ENCODE peak calls at places on chromosomes 2 and 18, in seven cellular contexts. One of them, this sample, is unnamed.
A peak's percentile ranks its signal among the peaks of the same experiment; 100 is the strongest.

GRCh38 chr2:176490061-176490861 is 221.0 kb downstream of the MTX2 start:
- DNase-seq in HCT116: no peak
- DNase-seq in body of pancreas: no peak
- DNase-seq in A549: no peak
- DNase-seq in transverse colon: no peak
- DNase-seq in GM12891: no peak
- DNase-seq in upper lobe of left lung: no peak
- DNase-seq in this sample: no peak

GRCh38 chr2:20149703-20150030 is 75.3 kb downstream of the SDC1 start:
- DNase-seq in body of pancreas: peak; percentile 66
- DNase-seq in transverse colon: no peak
- DNase-seq in GM12891: no peak
- DNase-seq in A549: no peak
- DNase-seq in HCT116: no peak
- DNase-seq in upper lobe of left lung: no peak
- DNase-seq in this sample: no peak

GRCh38 chr18:7671105-7671504 is 104.0 kb downstream of the PTPRM start:
- DNase-seq in upper lobe of left lung: no peak
- DNase-seq in A549: no peak
- DNase-seq in body of pancreas: no peak
- DNase-seq in transverse colon: no peak
- DNase-seq in HCT116: no peak
- DNase-seq in GM12891: no peak
- DNase-seq in this sample: no peak

GRCh38 chr2:101082993-101083392 is 68.2 kb downstream of the TBC1D8 start:
- DNase-seq in body of pancreas: no peak
- DNase-seq in HCT116: no peak
- DNase-seq in A549: no peak
- DNase-seq in transverse colon: no peak
- DNase-seq in upper lobe of left lung: no peak
- DNase-seq in GM12891: no peak
- DNase-seq in this sample: no peak

GRCh38 chr18:11259421-11259820 is 110.1 kb upstream of the PIEZO2 start:
- DNase-seq in upper lobe of left lung: peak; percentile 51
- DNase-seq in HCT116: no peak
- DNase-seq in body of pancreas: peak; percentile 49
- DNase-seq in A549: no peak
- DNase-seq in transverse colon: peak; percentile 19
- DNase-seq in GM12891: no peak
- DNase-seq in this sample: no peak

GRCh38 chr2:90069290-90069894 is 1377.9 kb downstream of the RPIA start:
- DNase-seq in GM12891: peak; percentile 22
- DNase-seq in HCT116: no peak
- DNase-seq in transverse colon: peak; percentile 18
- DNase-seq in body of pancreas: peak; percentile 21
- DNase-seq in A549: peak; percentile 42
- DNase-seq in upper lobe of left lung: peak; percentile 22
- DNase-seq in this sample: peak; percentile 50

GRCh38 chr2:9613291-9613690 is 17.5 kb downstream of the YWHAQ start:
- DNase-seq in upper lobe of left lung: no peak
- DNase-seq in GM12891: no peak
- DNase-seq in transverse colon: no peak
- DNase-seq in body of pancreas: no peak
- DNase-seq in HCT116: no peak
- DNase-seq in A549: no peak
- DNase-seq in this sample: no peak

GRCh38 chr2:234309431-234309830 is 187.4 kb downstream of the ARL4C start:
- DNase-seq in body of pancreas: no peak
- DNase-seq in upper lobe of left lung: no peak
- DNase-seq in transverse colon: no peak
- DNase-seq in HCT116: no peak
- DNase-seq in GM12891: no peak
- DNase-seq in A549: no peak
- DNase-seq in this sample: no peak

GRCh38 chr18:25590456-25590855 is 238.5 kb upstream of the ZNF521 start:
- DNase-seq in upper lobe of left lung: no peak
- DNase-seq in GM12891: no peak
- DNase-seq in transverse colon: no peak
- DNase-seq in body of pancreas: no peak
- DNase-seq in A549: no peak
- DNase-seq in HCT116: no peak
- DNase-seq in this sample: no peak

GRCh38 chr2:46252891-46253659 is 44.1 kb upstream of the EPAS1 start:
- DNase-seq in transverse colon: no peak
- DNase-seq in A549: no peak
- DNase-seq in body of pancreas: no peak
- DNase-seq in HCT116: peak; percentile 12
- DNase-seq in GM12891: no peak
- DNase-seq in upper lobe of left lung: no peak
- DNase-seq in this sample: no peak

GRCh38 chr2:150596071-150596470 is 108.6 kb upstream of the RND3 start:
- DNase-seq in A549: no peak
- DNase-seq in body of pancreas: no peak
- DNase-seq in HCT116: no peak
- DNase-seq in transverse colon: no peak
- DNase-seq in upper lobe of left lung: no peak
- DNase-seq in GM12891: no peak
- DNase-seq in this sample: no peak

GRCh38 chr18:74498712-74499629 is 2.8 kb downstream of the CNDP2 start:
- DNase-seq in transverse colon: peak; percentile 71
- DNase-seq in body of pancreas: peak; percentile 70
- DNase-seq in A549: no peak
- DNase-seq in HCT116: no peak
- DNase-seq in GM12891: peak; percentile 58
- DNase-seq in upper lobe of left lung: peak; percentile 89
- DNase-seq in this sample: no peak

GRCh38 chr2:6685447-6685846 is 180.3 kb downstream of the CMPK2 start:
- DNase-seq in transverse colon: no peak
- DNase-seq in GM12891: no peak
- DNase-seq in body of pancreas: no peak
- DNase-seq in upper lobe of left lung: no peak
- DNase-seq in A549: no peak
- DNase-seq in HCT116: no peak
- DNase-seq in this sample: no peak

GRCh38 chr2:74205586-74205985 is 7.2 kb downstream of the MTHFD2 start:
- DNase-seq in A549: no peak
- DNase-seq in HCT116: no peak
- DNase-seq in transverse colon: peak; percentile 80
- DNase-seq in GM12891: no peak
- DNase-seq in upper lobe of left lung: peak; percentile 76
- DNase-seq in body of pancreas: peak; percentile 65
- DNase-seq in this sample: no peak

GRCh38 chr2:20221169-20221938 is 3.6 kb downstream of the SDC1 start:
- DNase-seq in body of pancreas: no peak
- DNase-seq in upper lobe of left lung: no peak
- DNase-seq in A549: no peak
- DNase-seq in transverse colon: no peak
- DNase-seq in GM12891: no peak
- DNase-seq in HCT116: no peak
- DNase-seq in this sample: no peak

GRCh38 chr2:240347949-240348500 is 87.4 kb upstream of the GPC1 start:
- DNase-seq in transverse colon: no peak
- DNase-seq in upper lobe of left lung: no peak
- DNase-seq in body of pancreas: no peak
- DNase-seq in A549: no peak
- DNase-seq in HCT116: no peak
- DNase-seq in GM12891: no peak
- DNase-seq in this sample: no peak

GRCh38 chr18:31248783-31249521 is 69.0 kb upstream of the DSG1 start:
- DNase-seq in A549: peak; percentile 29
- DNase-seq in GM12891: no peak
- DNase-seq in transverse colon: no peak
- DNase-seq in HCT116: no peak
- DNase-seq in body of pancreas: no peak
- DNase-seq in upper lobe of left lung: no peak
- DNase-seq in this sample: no peak

GRCh38 chr2:186516396-186516795 is 30.3 kb downstream of the ZC3H15 start:
- DNase-seq in HCT116: no peak
- DNase-seq in body of pancreas: no peak
- DNase-seq in A549: no peak
- DNase-seq in GM12891: no peak
- DNase-seq in upper lobe of left lung: no peak
- DNase-seq in transverse colon: no peak
- DNase-seq in this sample: no peak

GRCh38 chr2:169107645-169108044 is 38.3 kb downstream of the DHRS9 start:
- DNase-seq in body of pancreas: no peak
- DNase-seq in upper lobe of left lung: no peak
- DNase-seq in transverse colon: no peak
- DNase-seq in A549: no peak
- DNase-seq in GM12891: no peak
- DNase-seq in HCT116: no peak
- DNase-seq in this sample: no peak

GRCh38 chr2:48433682-48434081 is 96.3 kb upstream of the STON1 start:
- DNase-seq in transverse colon: peak; percentile 31
- DNase-seq in GM12891: no peak
- DNase-seq in upper lobe of left lung: peak; percentile 59
- DNase-seq in A549: no peak
- DNase-seq in body of pancreas: peak; percentile 66
- DNase-seq in HCT116: no peak
- DNase-seq in this sample: no peak

GRCh38 chr2:180604077-180604476 is 376.3 kb upstream of the UBE2E3 start:
- DNase-seq in HCT116: peak; percentile 6
- DNase-seq in body of pancreas: no peak
- DNase-seq in A549: peak; percentile 29
- DNase-seq in upper lobe of left lung: no peak
- DNase-seq in transverse colon: peak; percentile 13
- DNase-seq in GM12891: no peak
- DNase-seq in this sample: no peak
- TF ChIP-seq POLR2A in HCT116: no peak
- TF ChIP-seq POLR2A in body of pancreas: no peak
- TF ChIP-seq POLR2A in A549: no peak
- TF ChIP-seq POLR2A in upper lobe of left lung: no peak
- TF ChIP-seq POLR2A in transverse colon: no peak
- TF ChIP-seq POLR2A in GM12891: no peak
- TF ChIP-seq POLR2A in this sample: no peak

DNA sequence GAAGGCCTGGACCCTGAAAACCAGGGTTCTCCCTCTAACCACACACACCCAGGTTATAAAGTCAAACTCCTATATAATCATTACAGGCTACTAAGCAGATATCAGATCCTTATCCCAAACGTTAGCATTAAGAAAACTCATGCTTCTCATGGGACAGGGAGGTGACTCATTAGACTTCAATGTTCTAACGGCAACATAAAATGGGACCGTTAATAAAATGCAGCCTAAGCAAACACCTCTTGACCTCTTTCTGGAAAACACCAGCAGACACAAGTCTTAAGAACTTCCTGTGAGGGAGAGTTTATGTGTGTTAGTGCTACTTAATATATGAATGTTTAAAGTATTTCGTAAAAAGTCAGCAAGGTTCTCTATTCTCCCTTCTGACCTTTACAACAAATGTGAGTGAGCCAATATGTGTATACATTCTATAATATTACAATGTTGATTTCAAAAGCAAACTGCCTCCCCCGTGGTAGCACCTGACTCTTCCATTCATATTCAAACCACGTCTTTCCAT is 31.7 kb downstream of the LPIN2 start:
- DNase-seq in transverse colon: no peak
- DNase-seq in HCT116: no peak
- DNase-seq in upper lobe of left lung: no peak
- DNase-seq in body of pancreas: no peak
- DNase-seq in A549: peak; percentile 86
- DNase-seq in GM12891: no peak
- DNase-seq in this sample: peak; percentile 13
- TF ChIP-seq POLR2A in transverse colon: no peak
- TF ChIP-seq POLR2A in HCT116: no peak
- TF ChIP-seq POLR2A in upper lobe of left lung: no peak
- TF ChIP-seq POLR2A in body of pancreas: no peak
- TF ChIP-seq POLR2A in A549: no peak
- TF ChIP-seq POLR2A in GM12891: peak; percentile 25
- TF ChIP-seq POLR2A in this sample: no peak

DNA sequence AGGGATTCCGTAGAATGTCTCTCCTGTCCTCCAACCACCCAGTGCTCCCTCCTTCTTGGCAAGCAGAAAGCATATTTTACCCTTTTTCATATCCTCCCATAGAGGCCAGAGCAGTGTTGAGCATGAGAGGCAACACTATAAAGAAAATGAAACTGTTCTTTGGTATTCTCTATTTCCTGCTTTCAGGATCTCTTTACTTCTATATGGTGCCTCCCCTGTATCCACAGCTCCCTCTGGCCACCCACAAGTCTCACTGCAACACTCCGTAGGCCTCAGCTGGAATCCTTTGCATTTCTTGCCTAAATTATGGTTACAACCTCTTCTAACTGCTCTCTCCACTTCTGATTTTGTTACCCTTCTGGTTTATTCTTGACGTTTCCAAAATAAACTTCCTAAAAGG is 74.9 kb upstream of the C2orf15 start:
- DNase-seq in GM12891: peak; percentile 13
- DNase-seq in A549: peak; percentile 59
- DNase-seq in transverse colon: peak; percentile 38
- DNase-seq in upper lobe of left lung: peak; percentile 33
- DNase-seq in HCT116: peak; percentile 15
- DNase-seq in body of pancreas: peak; percentile 22
- DNase-seq in this sample: peak; percentile 15
- TF ChIP-seq POLR2A in GM12891: no peak
- TF ChIP-seq POLR2A in A549: no peak
- TF ChIP-seq POLR2A in transverse colon: peak; percentile 44
- TF ChIP-seq POLR2A in upper lobe of left lung: no peak
- TF ChIP-seq POLR2A in HCT116: no peak
- TF ChIP-seq POLR2A in body of pancreas: no peak
- TF ChIP-seq POLR2A in this sample: no peak

GRCh38 chr2:207792244-207792785 is 22.6 kb upstream of the FZD5 start:
- DNase-seq in A549: peak; percentile 88
- DNase-seq in transverse colon: no peak
- DNase-seq in HCT116: peak; percentile 69
- DNase-seq in body of pancreas: no peak
- DNase-seq in GM12891: no peak
- DNase-seq in upper lobe of left lung: peak; percentile 36
- DNase-seq in this sample: peak; percentile 69
- TF ChIP-seq POLR2A in A549: no peak
- TF ChIP-seq POLR2A in transverse colon: no peak
- TF ChIP-seq POLR2A in HCT116: no peak
- TF ChIP-seq POLR2A in body of pancreas: no peak
- TF ChIP-seq POLR2A in GM12891: no peak
- TF ChIP-seq POLR2A in upper lobe of left lung: peak; percentile 23
- TF ChIP-seq POLR2A in this sample: peak; percentile 9

This sample was measured in H54.